ENCODE peak calls at places on chromosomes 7 and 10, in six cellular contexts. One of them, this sample, is unnamed.

GRCh38 chr10:131354380-131354779 is 42.9 kb upstream of the TCERG1L start:
- DNase-seq in DMS153: no peak
- DNase-seq in foreskin fibroblast: peak
- DNase-seq in activated naive CD4-positive, alpha-beta T cell treated with anti-CD3 and anti-CD28 coated beads, Interleukin-2, amount 50 U/mL, for 16 hours: no peak
- DNase-seq in psoas muscle: no peak
- DNase-seq in RPMI7951: no peak
- DNase-seq in this sample: no peak

GRCh38 chr7:149788300-149788851 is 15.0 kb upstream of the ZNF467 start:
- DNase-seq in DMS153: no peak
- DNase-seq in foreskin fibroblast: no peak
- DNase-seq in activated naive CD4-positive, alpha-beta T cell treated with anti-CD3 and anti-CD28 coated beads, Interleukin-2, amount 50 U/mL, for 16 hours: no peak
- DNase-seq in psoas muscle: no peak
- DNase-seq in RPMI7951: no peak
- DNase-seq in this sample: no peak

GRCh38 chr10:100510533-100511308 is 8.9 kb downstream of the SEC31B start:
- DNase-seq in DMS153: no peak
- DNase-seq in foreskin fibroblast: peak
- DNase-seq in activated naive CD4-positive, alpha-beta T cell treated with anti-CD3 and anti-CD28 coated beads, Interleukin-2, amount 50 U/mL, for 16 hours: peak
- DNase-seq in psoas muscle: no peak
- DNase-seq in RPMI7951: no peak
- DNase-seq in this sample: no peak

GRCh38 chr10:106626371-106626770 is 538.1 kb downstream of the SORCS1 start:
- DNase-seq in DMS153: no peak
- DNase-seq in foreskin fibroblast: no peak
- DNase-seq in activated naive CD4-positive, alpha-beta T cell treated with anti-CD3 and anti-CD28 coated beads, Interleukin-2, amount 50 U/mL, for 16 hours: no peak
- DNase-seq in psoas muscle: no peak
- DNase-seq in RPMI7951: no peak
- DNase-seq in this sample: no peak

GRCh38 chr7:43135129-43135528 is 22.7 kb downstream of the HECW1 start:
- DNase-seq in DMS153: no peak
- DNase-seq in foreskin fibroblast: no peak
- DNase-seq in activated naive CD4-positive, alpha-beta T cell treated with anti-CD3 and anti-CD28 coated beads, Interleukin-2, amount 50 U/mL, for 16 hours: no peak
- DNase-seq in psoas muscle: no peak
- DNase-seq in RPMI7951: no peak
- DNase-seq in this sample: no peak

GRCh38 chr7:37052673-37053072 is 328.4 kb upstream of the AOAH start:
- DNase-seq in DMS153: no peak
- DNase-seq in foreskin fibroblast: peak
- DNase-seq in activated naive CD4-positive, alpha-beta T cell treated with anti-CD3 and anti-CD28 coated beads, Interleukin-2, amount 50 U/mL, for 16 hours: no peak
- DNase-seq in psoas muscle: no peak
- DNase-seq in RPMI7951: peak
- DNase-seq in this sample: peak

GRCh38 chr7:1961776-1962276 is 270.9 kb downstream of the MAD1L1 start:
- DNase-seq in DMS153: no peak
- DNase-seq in foreskin fibroblast: peak
- DNase-seq in activated naive CD4-positive, alpha-beta T cell treated with anti-CD3 and anti-CD28 coated beads, Interleukin-2, amount 50 U/mL, for 16 hours: peak
- DNase-seq in psoas muscle: no peak
- DNase-seq in RPMI7951: peak
- DNase-seq in this sample: peak

GRCh38 chr7:91668217-91668616 is 212.3 kb downstream of the MTERF1 start:
- DNase-seq in DMS153: peak
- DNase-seq in foreskin fibroblast: no peak
- DNase-seq in activated naive CD4-positive, alpha-beta T cell treated with anti-CD3 and anti-CD28 coated beads, Interleukin-2, amount 50 U/mL, for 16 hours: no peak
- DNase-seq in psoas muscle: no peak
- DNase-seq in RPMI7951: no peak
- DNase-seq in this sample: no peak

GRCh38 chr10:70576803-70577517 is 25.6 kb downstream of the PRF1 start:
- DNase-seq in DMS153: no peak
- DNase-seq in foreskin fibroblast: peak
- DNase-seq in activated naive CD4-positive, alpha-beta T cell treated with anti-CD3 and anti-CD28 coated beads, Interleukin-2, amount 50 U/mL, for 16 hours: no peak
- DNase-seq in psoas muscle: no peak
- DNase-seq in RPMI7951: peak
- DNase-seq in this sample: peak

GRCh38 chr10:88184543-88185297 is 321.3 kb downstream of the PTEN start:
- DNase-seq in DMS153: no peak
- DNase-seq in foreskin fibroblast: no peak
- DNase-seq in activated naive CD4-positive, alpha-beta T cell treated with anti-CD3 and anti-CD28 coated beads, Interleukin-2, amount 50 U/mL, for 16 hours: no peak
- DNase-seq in psoas muscle: no peak
- DNase-seq in RPMI7951: no peak
- DNase-seq in this sample: no peak

GRCh38 chr7:832292-832967 is at the start of gene SUN1:
- DNase-seq in DMS153: peak
- DNase-seq in foreskin fibroblast: peak
- DNase-seq in activated naive CD4-positive, alpha-beta T cell treated with anti-CD3 and anti-CD28 coated beads, Interleukin-2, amount 50 U/mL, for 16 hours: peak
- DNase-seq in psoas muscle: no peak
- DNase-seq in RPMI7951: peak
- DNase-seq in this sample: peak

GRCh38 chr7:47225387-47226170 is 356.3 kb downstream of the TNS3 start:
- DNase-seq in DMS153: no peak
- DNase-seq in foreskin fibroblast: peak
- DNase-seq in activated naive CD4-positive, alpha-beta T cell treated with anti-CD3 and anti-CD28 coated beads, Interleukin-2, amount 50 U/mL, for 16 hours: no peak
- DNase-seq in psoas muscle: no peak
- DNase-seq in RPMI7951: no peak
- DNase-seq in this sample: peak

GRCh38 chr7:82376739-82377138 is 66.8 kb downstream of the CACNA2D1 start:
- DNase-seq in DMS153: peak
- DNase-seq in foreskin fibroblast: no peak
- DNase-seq in activated naive CD4-positive, alpha-beta T cell treated with anti-CD3 and anti-CD28 coated beads, Interleukin-2, amount 50 U/mL, for 16 hours: no peak
- DNase-seq in psoas muscle: no peak
- DNase-seq in RPMI7951: no peak
- DNase-seq in this sample: no peak

GRCh38 chr7:92751902-92752901 is 84.2 kb downstream of the CDK6 start:
- DNase-seq in DMS153: no peak
- DNase-seq in foreskin fibroblast: peak
- DNase-seq in activated naive CD4-positive, alpha-beta T cell treated with anti-CD3 and anti-CD28 coated beads, Interleukin-2, amount 50 U/mL, for 16 hours: no peak
- DNase-seq in psoas muscle: no peak
- DNase-seq in RPMI7951: peak
- DNase-seq in this sample: peak

GRCh38 chr10:89644691-89644966 is 413 bp downstream of the PANK1 start:
- DNase-seq in DMS153: no peak
- DNase-seq in foreskin fibroblast: no peak
- DNase-seq in activated naive CD4-positive, alpha-beta T cell treated with anti-CD3 and anti-CD28 coated beads, Interleukin-2, amount 50 U/mL, for 16 hours: no peak
- DNase-seq in psoas muscle: no peak
- DNase-seq in RPMI7951: no peak
- DNase-seq in this sample: no peak

GRCh38 chr7:38398725-38399321 is 125.4 kb upstream of the TARP start:
- DNase-seq in DMS153: peak
- DNase-seq in foreskin fibroblast: peak
- DNase-seq in activated naive CD4-positive, alpha-beta T cell treated with anti-CD3 and anti-CD28 coated beads, Interleukin-2, amount 50 U/mL, for 16 hours: peak
- DNase-seq in psoas muscle: peak
- DNase-seq in RPMI7951: peak
- DNase-seq in this sample: peak

GRCh38 chr10:78389419-78389818 is 355.8 kb downstream of the RPS24 start:
- DNase-seq in DMS153: no peak
- DNase-seq in foreskin fibroblast: no peak
- DNase-seq in activated naive CD4-positive, alpha-beta T cell treated with anti-CD3 and anti-CD28 coated beads, Interleukin-2, amount 50 U/mL, for 16 hours: no peak
- DNase-seq in psoas muscle: no peak
- DNase-seq in RPMI7951: no peak
- DNase-seq in this sample: no peak

GRCh38 chr7:80040752-80041151 is 93.9 kb upstream of the GNAI1 start:
- DNase-seq in DMS153: no peak
- DNase-seq in foreskin fibroblast: no peak
- DNase-seq in activated naive CD4-positive, alpha-beta T cell treated with anti-CD3 and anti-CD28 coated beads, Interleukin-2, amount 50 U/mL, for 16 hours: no peak
- DNase-seq in psoas muscle: no peak
- DNase-seq in RPMI7951: no peak
- DNase-seq in this sample: no peak

GRCh38 chr7:146683439-146683838 is 566.8 kb downstream of the CNTNAP2 start:
- DNase-seq in DMS153: peak
- DNase-seq in foreskin fibroblast: no peak
- DNase-seq in activated naive CD4-positive, alpha-beta T cell treated with anti-CD3 and anti-CD28 coated beads, Interleukin-2, amount 50 U/mL, for 16 hours: no peak
- DNase-seq in psoas muscle: no peak
- DNase-seq in RPMI7951: no peak
- DNase-seq in this sample: no peak

GRCh38 chr7:107150375-107151073 is 18.3 kb upstream of the HBP1 start:
- DNase-seq in DMS153: peak
- DNase-seq in foreskin fibroblast: peak
- DNase-seq in activated naive CD4-positive, alpha-beta T cell treated with anti-CD3 and anti-CD28 coated beads, Interleukin-2, amount 50 U/mL, for 16 hours: peak
- DNase-seq in psoas muscle: peak
- DNase-seq in RPMI7951: peak
- DNase-seq in this sample: peak

GRCh38 chr7:90625562-90625961 is 29.4 kb downstream of the CDK14 start:
- DNase-seq in DMS153: no peak
- DNase-seq in foreskin fibroblast: peak
- DNase-seq in activated naive CD4-positive, alpha-beta T cell treated with anti-CD3 and anti-CD28 coated beads, Interleukin-2, amount 50 U/mL, for 16 hours: no peak
- DNase-seq in psoas muscle: peak
- DNase-seq in RPMI7951: peak
- DNase-seq in this sample: peak

GRCh38 chr7:116236020-116236630 is 25.8 kb downstream of the TES start:
- DNase-seq in DMS153: no peak
- DNase-seq in foreskin fibroblast: peak
- DNase-seq in activated naive CD4-positive, alpha-beta T cell treated with anti-CD3 and anti-CD28 coated beads, Interleukin-2, amount 50 U/mL, for 16 hours: peak
- DNase-seq in psoas muscle: no peak
- DNase-seq in RPMI7951: peak
- DNase-seq in this sample: peak

This sample was measured in amniotic epithelial cell.